ENCODE peak calls at places on chromosome 20, in six cellular contexts. S, U, B, P, V and T are unnamed samples. For H3K36me3, the result is how much of the 10 kb centered on the place peaks cover.

GRCh38 chr20:32332614-32333013 is 25.5 kb upstream of the ASXL1 start:
- DNase-seq in S (no peak), U (no peak), B (no peak), P (no peak), V (no peak), T (no peak)

GRCh38 chr20:23217023-23217422 is 130.9 kb upstream of the CD93 start:
- DNase-seq in S (no peak), U (no peak), B (no peak), P (no peak), V (no peak), T (no peak)

GRCh38 chr20:14921546-14921945 is 584.1 kb upstream of the FLRT3 start:
- DNase-seq in S (no peak), U (no peak), B (no peak), P (no peak), V (no peak), T (no peak)

GRCh38 chr20:33687370-33687915 is 1.3 kb upstream of the E2F1 start:
- DNase-seq in S (no peak), U (no peak), B (no peak), P (no peak), V (no peak), T (no peak)

GRCh38 chr20:7180261-7181045 is 413.0 kb downstream of the BMP2 start:
- DNase-seq in S (no peak), U (no peak), B (no peak), P (no peak), V (no peak), T (no peak)

GRCh38 chr20:11229772-11230171 is 556.0 kb upstream of the JAG1 start:
- DNase-seq in S (no peak), U (peak), B (no peak), P (peak), V (peak), T (peak)

GRCh38 chr20:19814241-19814640 is 56.2 kb downstream of the RIN2 start:
- DNase-seq in S (no peak), U (no peak), B (no peak), P (no peak), V (no peak), T (no peak)

GRCh38 chr20:62258499-62259293 is 20.4 kb downstream of the OSBPL2 start:
- DNase-seq in S (no peak), U (peak), B (no peak), P (no peak), V (no peak), T (peak)

GRCh38 chr20:59835057-59835447 is 98.4 kb downstream of the SYCP2 start:
- DNase-seq in S (no peak), U (no peak), B (no peak), P (no peak), V (peak), T (no peak)

GRCh38 chr20:59104848-59105247 is 58.8 kb upstream of the ZNF831 start:
- DNase-seq in S (no peak), U (no peak), B (no peak), P (no peak), V (no peak), T (no peak)

GRCh38 chr20:35467339-35468224 is 12.2 kb downstream of the CEP250 start:
- DNase-seq in S (no peak), U (peak), B (no peak), P (peak), V (no peak), T (peak)

DNA sequence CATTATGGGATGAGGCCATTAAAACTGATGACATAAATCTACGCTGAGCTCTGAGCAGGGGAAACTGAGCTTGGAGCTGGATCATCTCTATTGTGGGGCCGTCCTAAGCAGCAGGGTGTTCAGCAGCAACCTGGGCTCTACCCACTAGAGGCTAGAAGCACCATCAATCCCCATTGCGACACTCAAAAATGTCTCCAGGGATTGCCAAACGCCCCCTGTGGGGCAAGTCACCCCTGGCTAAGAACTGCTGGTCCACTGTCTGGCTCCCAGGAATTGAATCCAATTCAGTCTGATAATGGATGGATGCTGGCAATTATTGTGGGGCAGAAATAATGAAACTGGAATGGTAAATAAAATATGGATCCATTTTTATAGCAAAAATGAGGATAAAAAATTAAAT is 38.2 kb downstream of the PMEPA1 start:
- DNase-seq in S (peak), U (no peak), B (no peak), P (no peak), V (no peak), T (no peak)
- TF ChIP-seq CTCF in S (no peak), U (no peak), B (peak), P (peak), V (no peak), T (no peak)

DNA sequence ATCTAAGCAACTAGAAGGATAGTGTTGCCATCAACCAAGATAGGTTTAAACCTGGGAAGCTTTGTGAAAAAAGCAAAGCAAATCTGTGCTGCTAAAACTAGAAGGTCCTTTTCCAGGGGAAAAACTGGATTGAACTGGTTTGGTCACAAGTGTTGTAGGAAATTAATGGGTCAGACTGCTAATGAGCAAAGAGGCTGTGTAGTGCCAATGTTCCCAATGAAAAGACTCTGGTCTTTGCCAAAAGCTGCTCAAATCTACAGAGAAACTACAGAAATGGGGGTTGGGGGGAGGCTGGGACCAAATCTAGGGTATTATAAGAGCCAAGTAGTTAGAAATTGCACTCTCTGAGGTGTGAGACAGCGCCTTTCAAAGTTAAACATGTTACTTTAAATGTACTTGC is 85.0 kb downstream of the PLCG1 start:
- DNase-seq in S (no peak), U (no peak), B (no peak), P (no peak), V (no peak), T (no peak)
- H3K4me3 ChIP-seq in S (no peak), U (no peak), B (no peak), P (no peak), V (no peak), T (no peak)

GRCh38 chr20:50528129-50528528 is 17.9 kb downstream of the PTPN1 start:
- DNase-seq in S (no peak), U (no peak), B (no peak), P (no peak), V (no peak), T (no peak)
- H3K36me3 ChIP-seq in S (under half), U (under half), B (under half), P (under half), V (under half), T (under half)

DNA sequence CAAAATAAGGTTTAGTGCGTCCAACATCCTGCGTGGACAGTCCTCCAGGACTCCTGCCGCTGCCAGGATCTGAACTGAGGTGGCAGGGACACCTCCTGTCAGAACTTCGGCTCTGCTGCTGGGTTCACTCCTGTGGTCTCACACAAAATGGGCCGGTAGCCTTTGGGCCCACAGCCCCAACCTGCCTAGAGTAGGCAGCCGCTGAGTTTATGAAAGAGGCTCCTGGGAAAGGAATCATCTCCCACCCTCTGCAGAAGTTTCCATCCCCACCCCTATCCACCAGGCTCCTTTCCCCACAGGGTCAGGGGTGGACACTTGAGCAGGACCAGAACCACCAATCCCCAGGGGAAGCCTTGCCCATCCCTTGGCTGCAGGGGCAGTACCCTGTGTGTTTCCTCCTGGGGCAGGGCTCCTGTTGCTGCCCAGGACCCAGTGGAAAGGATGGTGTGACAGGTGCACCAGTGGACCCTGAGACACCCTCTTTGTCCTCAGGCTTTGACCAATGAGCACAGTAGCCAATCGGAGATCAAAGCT is 2.1 kb upstream of the ABHD16B start:
- DNase-seq in S (no peak), U (no peak), B (no peak), P (no peak), V (no peak), T (no peak)
- TF ChIP-seq CTCF in S (no peak), U (no peak), B (no peak), P (peak), V (no peak), T (no peak)

GRCh38 chr20:21103582-21104465 is 2.3 kb downstream of the LINC00237 start:
- DNase-seq in S (peak), U (no peak), B (no peak), P (no peak), V (no peak), T (no peak)

GRCh38 chr20:21106171-21106694 is at the start of gene LINC00237:
- DNase-seq in S (peak), U (no peak), B (no peak), P (no peak), V (no peak), T (no peak)

GRCh38 chr20:21105429-21106170 is 558 bp downstream of the LINC00237 start:
- DNase-seq in S (peak), U (no peak), B (no peak), P (no peak), V (no peak), T (no peak)

GRCh38 chr20:21104466-21104761 is 1.7 kb downstream of the LINC00237 start:
- DNase-seq in S (peak), U (no peak), B (no peak), P (no peak), V (no peak), T (no peak)

GRCh38 chr20:21104921-21105320 is 1.2 kb downstream of the LINC00237 start:
- DNase-seq in S (peak), U (no peak), B (no peak), P (no peak), V (no peak), T (no peak)
- H3K4me3 ChIP-seq in S (no peak), U (no peak), B (no peak), P (no peak), V (no peak), T (peak)